ENCODE peak calls at places on chromosome 5, in six cellular contexts. One of them, this sample, is unnamed.

GRCh38 chr5:159430361-159431018 is 100.2 kb upstream of the IL12B start:
- DNase-seq in GM23338: no peak
- DNase-seq in A673: no peak
- DNase-seq in frontal cortex: no peak
- DNase-seq in colonic mucosa: no peak
- DNase-seq in erythroblast: no peak
- DNase-seq in this sample: no peak

GRCh38 chr5:14557840-14558239 is 23.8 kb upstream of the OTULINL start:
- DNase-seq in GM23338: no peak
- DNase-seq in A673: no peak
- DNase-seq in frontal cortex: no peak
- DNase-seq in colonic mucosa: no peak
- DNase-seq in erythroblast: peak; percentile 14
- DNase-seq in this sample: no peak

GRCh38 chr5:115751176-115751575 is 65.3 kb downstream of the CDO1 start:
- DNase-seq in GM23338: peak; percentile 10
- DNase-seq in A673: no peak
- DNase-seq in frontal cortex: no peak
- DNase-seq in colonic mucosa: no peak
- DNase-seq in erythroblast: no peak
- DNase-seq in this sample: no peak

GRCh38 chr5:113034182-113034773 is 57.7 kb downstream of the DCP2 start:
- DNase-seq in GM23338: peak; percentile 24
- DNase-seq in A673: peak; percentile 47
- DNase-seq in frontal cortex: no peak
- DNase-seq in colonic mucosa: no peak
- DNase-seq in erythroblast: no peak
- DNase-seq in this sample: no peak

GRCh38 chr5:61329729-61330128 is 2.3 kb upstream of the ZSWIM6 start:
- DNase-seq in GM23338: peak; percentile 28
- DNase-seq in A673: peak; percentile 45
- DNase-seq in frontal cortex: no peak
- DNase-seq in colonic mucosa: no peak
- DNase-seq in erythroblast: no peak
- DNase-seq in this sample: no peak

GRCh38 chr5:89232139-89232603 is 349.2 kb upstream of the MEF2C start:
- DNase-seq in GM23338: no peak
- DNase-seq in A673: no peak
- DNase-seq in frontal cortex: no peak
- DNase-seq in colonic mucosa: no peak
- DNase-seq in erythroblast: no peak
- DNase-seq in this sample: no peak

GRCh38 chr5:74017786-74018211 is 391.8 kb downstream of the ARHGEF28 start:
- DNase-seq in GM23338: no peak
- DNase-seq in A673: peak; percentile 67
- DNase-seq in frontal cortex: peak; percentile 8
- DNase-seq in colonic mucosa: no peak
- DNase-seq in erythroblast: no peak
- DNase-seq in this sample: peak; percentile 21

GRCh38 chr5:175148773-175149172 is 295.2 kb downstream of the DRD1 start:
- DNase-seq in GM23338: no peak
- DNase-seq in A673: no peak
- DNase-seq in frontal cortex: no peak
- DNase-seq in colonic mucosa: no peak
- DNase-seq in erythroblast: no peak
- DNase-seq in this sample: no peak

GRCh38 chr5:141508808-141509611 is 20.1 kb downstream of the PCDHGC5 start:
- DNase-seq in GM23338: peak; percentile 80
- DNase-seq in A673: peak; percentile 90
- DNase-seq in frontal cortex: peak; percentile 61
- DNase-seq in colonic mucosa: no peak
- DNase-seq in erythroblast: no peak
- DNase-seq in this sample: peak; percentile 65

GRCh38 chr5:125411163-125412050 is 665.0 kb upstream of the ZNF608 start:
- DNase-seq in GM23338: peak; percentile 33
- DNase-seq in A673: peak; percentile 76
- DNase-seq in frontal cortex: no peak
- DNase-seq in colonic mucosa: peak; percentile 72
- DNase-seq in erythroblast: no peak
- DNase-seq in this sample: no peak

GRCh38 chr5:134133995-134134541 is 19.6 kb downstream of the TCF7 start:
- DNase-seq in GM23338: no peak
- DNase-seq in A673: no peak
- DNase-seq in frontal cortex: no peak
- DNase-seq in colonic mucosa: no peak
- DNase-seq in erythroblast: no peak
- DNase-seq in this sample: no peak

GRCh38 chr5:151614565-151614964 is 23.4 kb upstream of the FAT2 start:
- DNase-seq in GM23338: no peak
- DNase-seq in A673: no peak
- DNase-seq in frontal cortex: no peak
- DNase-seq in colonic mucosa: no peak
- DNase-seq in erythroblast: no peak
- DNase-seq in this sample: no peak

GRCh38 chr5:83866191-83866590 is 145.5 kb upstream of the HAPLN1 start:
- DNase-seq in GM23338: no peak
- DNase-seq in A673: no peak
- DNase-seq in frontal cortex: no peak
- DNase-seq in colonic mucosa: no peak
- DNase-seq in erythroblast: no peak
- DNase-seq in this sample: no peak

GRCh38 chr5:89584339-89584956 is 701.5 kb upstream of the MEF2C start:
- DNase-seq in GM23338: no peak
- DNase-seq in A673: no peak
- DNase-seq in frontal cortex: no peak
- DNase-seq in colonic mucosa: no peak
- DNase-seq in erythroblast: no peak
- DNase-seq in this sample: no peak

GRCh38 chr5:38559427-38559826 is 3.0 kb upstream of the LIFR start:
- DNase-seq in GM23338: no peak
- DNase-seq in A673: no peak
- DNase-seq in frontal cortex: no peak
- DNase-seq in colonic mucosa: no peak
- DNase-seq in erythroblast: no peak
- DNase-seq in this sample: no peak

GRCh38 chr5:998276-998974 is 10.2 kb upstream of the NKD2 start:
- DNase-seq in GM23338: no peak
- DNase-seq in A673: no peak
- DNase-seq in frontal cortex: no peak
- DNase-seq in colonic mucosa: no peak
- DNase-seq in erythroblast: no peak
- DNase-seq in this sample: no peak

GRCh38 chr5:44884036-44884435 is 75.3 kb downstream of the MRPS30 start:
- DNase-seq in GM23338: no peak
- DNase-seq in A673: no peak
- DNase-seq in frontal cortex: no peak
- DNase-seq in colonic mucosa: no peak
- DNase-seq in erythroblast: no peak
- DNase-seq in this sample: no peak

GRCh38 chr5:102975457-102976182 is 144.3 kb downstream of the GIN1 start:
- DNase-seq in GM23338: no peak
- DNase-seq in A673: peak; percentile 28
- DNase-seq in frontal cortex: no peak
- DNase-seq in colonic mucosa: no peak
- DNase-seq in erythroblast: no peak
- DNase-seq in this sample: no peak

GRCh38 chr5:33195431-33196128 is 245.2 kb upstream of the TARS1 start:
- DNase-seq in GM23338: no peak
- DNase-seq in A673: no peak
- DNase-seq in frontal cortex: no peak
- DNase-seq in colonic mucosa: no peak
- DNase-seq in erythroblast: no peak
- DNase-seq in this sample: no peak

GRCh38 chr5:119343042-119343441 is 12.8 kb upstream of the TNFAIP8 start:
- DNase-seq in GM23338: no peak
- DNase-seq in A673: no peak
- DNase-seq in frontal cortex: no peak
- DNase-seq in colonic mucosa: no peak
- DNase-seq in erythroblast: no peak
- DNase-seq in this sample: no peak

GRCh38 chr5:142835540-142835939 is 65.4 kb downstream of the ARHGAP26 start:
- DNase-seq in GM23338: no peak
- DNase-seq in A673: no peak
- DNase-seq in frontal cortex: no peak
- DNase-seq in colonic mucosa: no peak
- DNase-seq in erythroblast: no peak
- DNase-seq in this sample: no peak

GRCh38 chr5:150000990-150001659 is 586 bp downstream of the HMGXB3 start:
- DNase-seq in GM23338: peak; percentile 71
- DNase-seq in A673: peak; percentile 50
- DNase-seq in frontal cortex: peak; percentile 29
- DNase-seq in colonic mucosa: peak; percentile 65
- DNase-seq in erythroblast: peak; percentile 71
- DNase-seq in this sample: no peak

GRCh38 chr5:123717139-123717538 is 205.2 kb downstream of the CSNK1G3 start:
- DNase-seq in GM23338: no peak
- DNase-seq in A673: no peak
- DNase-seq in frontal cortex: no peak
- DNase-seq in colonic mucosa: no peak
- DNase-seq in erythroblast: no peak
- DNase-seq in this sample: no peak

GRCh38 chr5:131303537-131303936 is 39.7 kb downstream of the CDC42SE2 start:
- DNase-seq in GM23338: no peak
- DNase-seq in A673: peak; percentile 53
- DNase-seq in frontal cortex: no peak
- DNase-seq in colonic mucosa: no peak
- DNase-seq in erythroblast: no peak
- DNase-seq in this sample: no peak

GRCh38 chr5:136730426-136730825 is 365.1 kb upstream of the TRPC7 start:
- DNase-seq in GM23338: no peak
- DNase-seq in A673: no peak
- DNase-seq in frontal cortex: no peak
- DNase-seq in colonic mucosa: no peak
- DNase-seq in erythroblast: no peak
- DNase-seq in this sample: no peak

GRCh38 chr5:65059681-65060598 is 291.2 kb downstream of the CWC27 start:
- DNase-seq in GM23338: no peak
- DNase-seq in A673: no peak
- DNase-seq in frontal cortex: no peak
- DNase-seq in colonic mucosa: no peak
- DNase-seq in erythroblast: no peak
- DNase-seq in this sample: no peak

GRCh38 chr5:113167985-113168384 is 191.4 kb downstream of the DCP2 start:
- DNase-seq in GM23338: no peak
- DNase-seq in A673: no peak
- DNase-seq in frontal cortex: no peak
- DNase-seq in colonic mucosa: no peak
- DNase-seq in erythroblast: no peak
- DNase-seq in this sample: no peak

GRCh38 chr5:175521313-175521833 is 43.0 kb downstream of the SFXN1 start:
- DNase-seq in GM23338: no peak
- DNase-seq in A673: no peak
- DNase-seq in frontal cortex: no peak
- DNase-seq in colonic mucosa: no peak
- DNase-seq in erythroblast: no peak
- DNase-seq in this sample: no peak

GRCh38 chr5:55187370-55187769 is 14.4 kb upstream of the CDC20B start:
- DNase-seq in GM23338: peak; percentile 65
- DNase-seq in A673: peak; percentile 44
- DNase-seq in frontal cortex: no peak
- DNase-seq in colonic mucosa: no peak
- DNase-seq in erythroblast: peak; percentile 12
- DNase-seq in this sample: no peak

This sample was measured in occipital lobe.